ENCODE peak calls at places on chromosomes 13 and 19, in eight cellular contexts. J is body of pancreas, D is thoracic aorta, U is PC-3, L is iPS DF 6.9, E is cardiac muscle cell, A is HepG2, T is left lung. B is an unnamed sample.

GRCh38 chr13:98890186-98890585 is 87.7 kb downstream of the DOCK9 start:
- DNase-seq in J (no peak), D (no peak), U (peak; percentile 90), L (no peak), E (no peak), A (no peak), T (no peak), B (peak; percentile 93)

GRCh38 chr13:74444877-74445479 is 310.8 kb upstream of the KLF12 start:
- DNase-seq in J (no peak), D (no peak), U (peak; percentile 86), L (no peak), E (no peak), A (no peak), T (no peak), B (no peak)

GRCh38 chr19:10018219-10018618 is 4.9 kb downstream of the RDH8 start:
- DNase-seq in J (no peak), D (no peak), U (peak; percentile 60), L (no peak), E (no peak), A (no peak), T (no peak), B (no peak)

GRCh38 chr19:996051-996838 is 4.0 kb upstream of the GRIN3B start:
- DNase-seq in J (peak; percentile 42), D (no peak), U (peak; percentile 19), L (no peak), E (no peak), A (no peak), T (no peak), B (peak; percentile 16)

GRCh38 chr13:61954092-61954491 is 538.4 kb upstream of the PCDH20 start:
- DNase-seq in J (no peak), D (no peak), U (peak; percentile 50), L (peak; percentile 1), E (peak; percentile 52), A (peak; percentile 4), T (no peak), B (peak; percentile 35)

GRCh38 chr19:18049390-18049789 is 37.3 kb downstream of the IL12RB1 start:
- DNase-seq in J (peak; percentile 83), D (peak; percentile 82), U (no peak), L (no peak), E (no peak), A (no peak), T (peak; percentile 85), B (peak; percentile 35)

GRCh38 chr13:23859455-23859854 is 29.7 kb downstream of the MIPEP start:
- DNase-seq in J (no peak), D (no peak), U (peak; percentile 91), L (no peak), E (no peak), A (peak; percentile 74), T (no peak), B (peak; percentile 9)

GRCh38 chr13:90272356-90272755 is 1075.1 kb upstream of the MIR17HG start:
- DNase-seq in J (no peak), D (no peak), U (peak; percentile 32), L (no peak), E (no peak), A (no peak), T (no peak), B (no peak)

GRCh38 chr13:80389073-80390038 is 48.4 kb upstream of the SPRY2 start:
- DNase-seq in J (no peak), D (no peak), U (no peak), L (no peak), E (no peak), A (no peak), T (no peak), B (no peak)

GRCh38 chr13:92677571-92677970 is 549.0 kb upstream of the GPC6 start:
- DNase-seq in J (no peak), D (no peak), U (no peak), L (no peak), E (peak; percentile 3), A (no peak), T (no peak), B (no peak)

GRCh38 chr19:11421607-11422098 is 2.5 kb upstream of the RGL3 start:
- DNase-seq in J (peak; percentile 22), D (no peak), U (no peak), L (no peak), E (peak; percentile 31), A (no peak), T (peak; percentile 88), B (no peak)

GRCh38 chr13:42821437-42821836 is 40.1 kb downstream of the FAM216B start:
- DNase-seq in J (no peak), D (no peak), U (peak; percentile 64), L (no peak), E (no peak), A (no peak), T (no peak), B (no peak)

GRCh38 chr13:60379837-60380236 is 17.2 kb upstream of the TDRD3 start:
- DNase-seq in J (no peak), D (no peak), U (no peak), L (no peak), E (no peak), A (no peak), T (no peak), B (no peak)

GRCh38 chr19:42092350-42092749 is 16.4 kb downstream of the ZNF574 start:
- DNase-seq in J (peak; percentile 36), D (no peak), U (peak; percentile 60), L (no peak), E (no peak), A (no peak), T (no peak), B (peak; percentile 64)

GRCh38 chr13:112685856-112686255 is 4.0 kb upstream of the ATP11A start:
- DNase-seq in J (peak; percentile 56), D (no peak), U (no peak), L (no peak), E (no peak), A (no peak), T (no peak), B (peak; percentile 65)

GRCh38 chr13:98576215-98576945 is 527 bp downstream of the STK24 start:
- DNase-seq in J (peak; percentile 50), D (no peak), U (no peak), L (no peak), E (peak; percentile 60), A (no peak), T (peak; percentile 90), B (peak; percentile 60)

GRCh38 chr13:111505175-111505777 is 184.8 kb downstream of the TEX29 start:
- DNase-seq in J (no peak), D (no peak), U (peak; percentile 5), L (peak; percentile 45), E (peak; percentile 67), A (peak; percentile 12), T (no peak), B (no peak)

GRCh38 chr13:106393776-106394175 is 141.7 kb downstream of the EFNB2 start:
- DNase-seq in J (no peak), D (no peak), U (no peak), L (no peak), E (no peak), A (no peak), T (no peak), B (no peak)

GRCh38 chr13:26255717-26256277 is 1.9 kb downstream of the CDK8 start:
- DNase-seq in J (no peak), D (no peak), U (peak; percentile 35), L (no peak), E (peak; percentile 13), A (peak; percentile 20), T (no peak), B (no peak)

GRCh38 chr19:2034729-2035589 is 16.1 kb downstream of the MKNK2 start:
- DNase-seq in J (peak; percentile 62), D (no peak), U (peak; percentile 75), L (peak; percentile 78), E (peak; percentile 43), A (no peak), T (peak; percentile 92), B (peak; percentile 91)

GRCh38 chr19:21483589-21484170 is 21.7 kb upstream of the ZNF429 start:
- DNase-seq in J (peak; percentile 28), D (no peak), U (no peak), L (peak; percentile 76), E (peak; percentile 37), A (no peak), T (peak; percentile 90), B (no peak)

GRCh38 chr13:73403362-73404150 is 344.8 kb downstream of the KLF5 start:
- DNase-seq in J (no peak), D (no peak), U (peak; percentile 29), L (no peak), E (no peak), A (no peak), T (no peak), B (no peak)

GRCh38 chr19:40716655-40717324 is at the start of the genes COQ8B and ITPKC:
- DNase-seq in J (peak; percentile 99), D (peak; percentile 97), U (peak; percentile 97), L (peak; percentile 94), E (peak; percentile 100), A (peak; percentile 95), T (peak; percentile 100), B (peak; percentile 99)
- H3K4me1 ChIP-seq in J (peaks cover 49% of the 10 kb centered on the region), D (peaks cover 19% of the 10 kb centered on the region), U (peaks cover 27% of the 10 kb centered on the region), L (peaks cover 4% of the 10 kb centered on the region), E (peaks cover 14% of the 10 kb centered on the region), A (peaks cover 45% of the 10 kb centered on the region), T (peaks cover 72% of the 10 kb centered on the region), B (peaks cover 2% of the 10 kb centered on the region)

GRCh38 chr13:32511482-32511881 is 27.1 kb downstream of the N4BP2L2 start:
- DNase-seq in J (no peak), D (no peak), U (no peak), L (no peak), E (no peak), A (no peak), T (no peak), B (no peak)

GRCh38 chr13:32515246-32515645 is 23.3 kb downstream of the N4BP2L2 start:
- DNase-seq in J (no peak), D (no peak), U (no peak), L (no peak), E (no peak), A (no peak), T (no peak), B (no peak)
- H3K36me3 ChIP-seq in J (no peaks in the 10 kb centered on the region), D (peaks cover 11% of the 10 kb centered on the region), U (peaks cover 16% of the 10 kb centered on the region), L (no peaks in the 10 kb centered on the region), E (peaks cover 22% of the 10 kb centered on the region), A (peaks cover 4% of the 10 kb centered on the region), T (peaks cover 75% of the 10 kb centered on the region), B (peaks cover 5% of the 10 kb centered on the region)

DNA sequence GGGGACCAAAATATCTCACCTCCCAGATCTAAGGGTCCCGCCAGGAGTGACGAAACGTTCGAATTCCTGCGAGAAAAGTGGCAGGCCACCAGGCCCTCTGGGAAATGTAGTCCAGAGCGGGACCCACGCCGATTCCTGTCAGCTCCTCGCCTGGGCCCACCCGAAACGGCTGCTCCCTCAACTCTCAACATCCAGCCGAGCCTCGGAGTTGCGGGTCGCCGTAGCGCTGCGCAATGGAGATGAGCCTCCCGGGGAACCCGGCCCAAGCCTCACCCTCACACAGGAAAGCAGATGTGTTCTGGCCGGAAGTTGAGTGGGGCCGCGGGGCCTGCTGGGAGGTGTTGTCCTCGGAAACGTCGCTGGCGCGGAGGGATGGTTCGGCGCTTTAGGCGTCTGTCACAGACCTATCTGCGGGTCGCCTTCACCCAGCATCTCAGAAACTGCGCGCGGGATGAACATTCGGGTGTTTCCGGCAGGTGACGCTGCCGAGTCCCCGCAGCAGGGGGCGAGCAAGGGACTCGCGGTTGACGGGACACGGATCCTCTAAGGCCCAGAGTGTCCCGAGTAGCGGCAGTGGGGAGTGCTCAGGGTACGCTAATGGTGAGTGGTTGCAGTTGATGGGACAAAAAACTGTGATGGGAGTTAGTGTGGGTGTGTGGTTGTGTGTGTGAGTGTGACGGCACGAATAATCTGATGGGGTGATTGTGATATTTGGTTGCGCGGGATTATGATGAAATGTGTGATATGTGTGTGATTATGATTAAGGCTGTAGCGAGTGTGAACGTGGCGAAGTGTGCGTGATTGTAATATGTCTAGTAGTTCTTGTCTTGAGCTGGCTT is at the start of the genes ZNF568 and ZNF829:
- DNase-seq in J (peak; percentile 88), D (peak; percentile 67), U (no peak), L (peak; percentile 61), E (peak; percentile 93), A (peak; percentile 69), T (peak; percentile 94), B (peak; percentile 83)
- H3K4me1 ChIP-seq in J (peaks cover 16% of the 10 kb centered on the region), D (peaks cover 7% of the 10 kb centered on the region), U (no peaks in the 10 kb centered on the region), L (no peaks in the 10 kb centered on the region), E (no peaks in the 10 kb centered on the region), A (no peaks in the 10 kb centered on the region), T (peaks cover 15% of the 10 kb centered on the region), B (peaks cover 3% of the 10 kb centered on the region)

GRCh38 chr13:53351040-53351439 is 322.4 kb downstream of the OLFM4 start:
- DNase-seq in J (no peak), D (no peak), U (no peak), L (no peak), E (no peak), A (no peak), T (no peak), B (no peak)
- H3K36me3 ChIP-seq in J (no peaks in the 10 kb centered on the region), D (no peaks in the 10 kb centered on the region), U (no peaks in the 10 kb centered on the region), L (no peaks in the 10 kb centered on the region), E (no peaks in the 10 kb centered on the region), A (no peaks in the 10 kb centered on the region), T (no peaks in the 10 kb centered on the region), B (no peaks in the 10 kb centered on the region)